ENCODE peak calls at places on chromosomes 1 and 21, in eight cellular contexts. M is prostate gland, K is A549, G is choroid plexus epithelial cell, D is uterus, E is psoas muscle, B is neural crest cell, U is heart right ventricle. C is an unnamed sample.

GRCh38 chr21:23541571-23541970 is 2065.7 kb downstream of the MRPL39 start:
- DNase-seq in M (no peak), K (no peak), G (no peak), D (no peak), E (no peak), B (no peak), U (no peak), C (no peak)

GRCh38 chr1:6157132-6157527 is 23.0 kb downstream of the CHD5 start:
- DNase-seq in M (no peak), K (no peak), G (peak), D (no peak), E (no peak), B (no peak), U (no peak), C (no peak)

GRCh38 chr1:96048572-96048971 is 673.0 kb upstream of the PTBP2 start:
- DNase-seq in M (no peak), K (no peak), G (no peak), D (no peak), E (no peak), B (no peak), U (no peak), C (no peak)

GRCh38 chr1:111769517-111770146 is 13.9 kb downstream of the DDX20 start:
- DNase-seq in M (peak), K (peak), G (peak), D (peak), E (no peak), B (no peak), U (no peak), C (no peak)

GRCh38 chr1:172990598-172991215 is 60.0 kb downstream of the TNFSF18 start:
- DNase-seq in M (no peak), K (no peak), G (peak), D (no peak), E (no peak), B (no peak), U (no peak), C (no peak)

GRCh38 chr1:110687244-110687643 is 12.5 kb upstream of the KCNA3 start:
- DNase-seq in M (no peak), K (no peak), G (peak), D (no peak), E (no peak), B (no peak), U (no peak), C (no peak)

GRCh38 chr1:159170639-159171038 is 776 bp upstream of the CADM3 start:
- DNase-seq in M (no peak), K (no peak), G (no peak), D (no peak), E (no peak), B (no peak), U (no peak), C (no peak)

GRCh38 chr1:240766831-240767230 is 154.9 kb upstream of the GREM2 start:
- DNase-seq in M (no peak), K (no peak), G (peak), D (no peak), E (no peak), B (no peak), U (no peak), C (no peak)

GRCh38 chr21:38223893-38224540 is 32.8 kb upstream of the KCNJ15 start:
- DNase-seq in M (no peak), K (peak), G (peak), D (no peak), E (no peak), B (no peak), U (no peak), C (no peak)

GRCh38 chr1:46961066-46961758 is 19.9 kb upstream of the CYP4A11 start:
- DNase-seq in M (no peak), K (no peak), G (no peak), D (no peak), E (no peak), B (no peak), U (no peak), C (no peak)

GRCh38 chr1:61265665-61266064 is 183.3 kb downstream of the NFIA start:
- DNase-seq in M (no peak), K (no peak), G (no peak), D (no peak), E (no peak), B (no peak), U (no peak), C (no peak)

GRCh38 chr1:15684042-15684461 is at the start of gene PLEKHM2:
- DNase-seq in M (no peak), K (no peak), G (peak), D (peak), E (peak), B (peak), U (peak), C (no peak)

GRCh38 chr1:89918794-89919155 is 76.1 kb upstream of the ZNF326 start:
- DNase-seq in M (no peak), K (no peak), G (no peak), D (no peak), E (no peak), B (no peak), U (no peak), C (no peak)

GRCh38 chr1:58786927-58787245 is 3.0 kb upstream of the JUN start:
- DNase-seq in M (no peak), K (no peak), G (no peak), D (no peak), E (no peak), B (no peak), U (no peak), C (no peak)

GRCh38 chr1:58788259-58788658 is 4.4 kb upstream of the JUN start:
- DNase-seq in M (no peak), K (no peak), G (no peak), D (no peak), E (no peak), B (no peak), U (no peak), C (no peak)

GRCh38 chr1:58784758-58785423 is 1.0 kb upstream of the JUN start:
- DNase-seq in M (peak), K (peak), G (peak), D (peak), E (peak), B (peak), U (peak), C (peak)

GRCh38 chr1:58785424-58786058 is 1.7 kb upstream of the JUN start:
- DNase-seq in M (peak), K (no peak), G (peak), D (peak), E (peak), B (peak), U (no peak), C (peak)

GRCh38 chr1:58786184-58786926 is 2.5 kb upstream of the JUN start:
- DNase-seq in M (no peak), K (no peak), G (peak), D (no peak), E (no peak), B (no peak), U (no peak), C (no peak)
- TF ChIP-seq CTCF in M (no peak), K (no peak), G (no peak), D (no peak), E (no peak), B (no peak), U (no peak), C (no peak)

GRCh38 chr1:28602536-28603439 is 10.7 kb downstream of the RAB42 start:
- DNase-seq in M (peak), K (peak), G (peak), D (peak), E (no peak), B (peak), U (no peak), C (peak)

GRCh38 chr1:28606771-28607170 is 14.7 kb downstream of the RAB42 start:
- DNase-seq in M (no peak), K (no peak), G (no peak), D (no peak), E (no peak), B (no peak), U (no peak), C (no peak)

GRCh38 chr1:28601696-28602095 is 9.6 kb downstream of the RAB42 start:
- DNase-seq in M (no peak), K (no peak), G (peak), D (no peak), E (no peak), B (no peak), U (no peak), C (no peak)

GRCh38 chr1:28604411-28604810 is 12.3 kb downstream of the RAB42 start:
- DNase-seq in M (no peak), K (no peak), G (no peak), D (no peak), E (no peak), B (no peak), U (no peak), C (no peak)

DNA sequence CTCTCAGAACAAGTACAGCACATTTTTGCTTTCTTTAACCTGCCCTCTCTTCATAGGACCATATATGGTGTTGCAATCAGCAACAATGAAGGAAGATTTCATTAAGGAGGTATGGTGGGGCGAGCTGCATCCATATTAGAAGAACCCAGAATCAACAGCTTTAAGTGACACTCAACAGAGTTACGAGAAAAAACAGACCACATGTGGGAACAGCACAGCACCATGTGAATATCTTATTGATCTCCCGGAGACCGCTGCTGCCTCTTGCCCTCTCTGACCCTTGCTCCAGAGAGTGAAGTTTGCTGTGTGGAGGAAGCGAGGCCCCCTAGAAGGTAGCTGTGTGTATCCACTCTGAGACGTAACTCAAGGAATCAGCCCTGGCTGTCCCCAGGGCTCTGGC is 12.9 kb downstream of the RAB42 start:
- DNase-seq in M (no peak), K (no peak), G (no peak), D (no peak), E (no peak), B (no peak), U (no peak), C (no peak)
- TF ChIP-seq CTCF in M (no peak), K (no peak), G (no peak), D (no peak), E (no peak), B (no peak), U (no peak), C (no peak)

GRCh38 chr1:231032963-231033362 is 7.1 kb downstream of the FAM89A start:
- DNase-seq in M (no peak), K (no peak), G (peak), D (no peak), E (no peak), B (no peak), U (no peak), C (no peak)
- TF ChIP-seq CTCF in M (no peak), K (no peak), G (no peak), D (no peak), E (no peak), B (no peak), U (no peak), C (no peak)

GRCh38 chr1:32014199-32014936 is 700 bp downstream of the KHDRBS1 start:
- DNase-seq in M (peak), K (peak), G (peak), D (peak), E (peak), B (peak), U (peak), C (peak)
- TF ChIP-seq CTCF in M (no peak), K (no peak), G (no peak), D (no peak), E (no peak), B (no peak), U (peak), C (peak)

GRCh38 chr21:33230518-33231324 is 983 bp downstream of the IFNAR2 start:
- DNase-seq in M (peak), K (peak), G (peak), D (peak), E (peak), B (peak), U (peak), C (peak)
- TF ChIP-seq CTCF in M (peak), K (no peak), G (no peak), D (no peak), E (peak), B (peak), U (peak), C (peak)

GRCh38 chr1:109075531-109076490 is at the start of gene TAF13:
- DNase-seq in M (peak), K (peak), G (peak), D (peak), E (peak), B (peak), U (peak), C (peak)
- TF ChIP-seq CTCF in M (peak), K (no peak), G (peak), D (peak), E (peak), B (peak), U (peak), C (no peak)

DNA sequence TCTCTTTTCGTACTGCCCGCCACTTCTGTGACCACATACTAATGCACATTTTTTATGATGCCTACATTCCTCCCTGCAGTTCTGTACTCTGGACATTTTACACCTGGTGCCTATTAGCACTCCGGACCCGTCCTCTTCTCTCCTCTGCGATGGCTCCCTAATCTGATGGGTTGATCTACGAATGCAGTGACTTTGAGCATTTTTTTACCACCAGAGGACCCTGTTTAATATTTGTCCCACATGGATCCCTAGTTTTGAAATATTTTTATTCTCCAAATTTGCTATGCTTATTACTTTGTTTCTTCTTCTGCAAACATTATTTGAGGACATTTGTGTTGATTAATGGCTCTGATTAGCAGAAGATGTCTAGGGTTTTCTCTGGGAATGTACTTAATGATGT is 5.2 kb downstream of the PPFIA4 start:
- DNase-seq in M (no peak), K (no peak), G (no peak), D (no peak), E (no peak), B (no peak), U (no peak), C (no peak)
- TF ChIP-seq CTCF in M (no peak), K (no peak), G (no peak), D (no peak), E (peak), B (peak), U (peak), C (no peak)

GRCh38 chr1:54600947-54601725 is 22.2 kb downstream of the FAM151A start:
- DNase-seq in M (no peak), K (no peak), G (no peak), D (no peak), E (no peak), B (no peak), U (no peak), C (no peak)
- TF ChIP-seq CTCF in M (no peak), K (no peak), G (no peak), D (no peak), E (no peak), B (no peak), U (no peak), C (no peak)

GRCh38 chr1:234264832-234265231 is 108.4 kb upstream of the COA6 start:
- DNase-seq in M (no peak), K (no peak), G (no peak), D (no peak), E (no peak), B (no peak), U (no peak), C (no peak)

GRCh38 chr1:234260578-234260977 is 112.7 kb upstream of the COA6 start:
- DNase-seq in M (no peak), K (no peak), G (no peak), D (no peak), E (no peak), B (no peak), U (no peak), C (no peak)

GRCh38 chr1:234262754-234263105 is 110.5 kb upstream of the COA6 start:
- DNase-seq in M (peak), K (no peak), G (peak), D (no peak), E (no peak), B (no peak), U (no peak), C (no peak)

GRCh38 chr1:234261545-234261944 is 111.7 kb upstream of the COA6 start:
- DNase-seq in M (no peak), K (no peak), G (no peak), D (no peak), E (no peak), B (no peak), U (no peak), C (no peak)

GRCh38 chr1:234262007-234262753 is 111.1 kb upstream of the COA6 start:
- DNase-seq in M (no peak), K (no peak), G (no peak), D (no peak), E (no peak), B (no peak), U (no peak), C (no peak)
- TF ChIP-seq CTCF in M (no peak), K (no peak), G (no peak), D (no peak), E (no peak), B (no peak), U (no peak), C (no peak)

DNA sequence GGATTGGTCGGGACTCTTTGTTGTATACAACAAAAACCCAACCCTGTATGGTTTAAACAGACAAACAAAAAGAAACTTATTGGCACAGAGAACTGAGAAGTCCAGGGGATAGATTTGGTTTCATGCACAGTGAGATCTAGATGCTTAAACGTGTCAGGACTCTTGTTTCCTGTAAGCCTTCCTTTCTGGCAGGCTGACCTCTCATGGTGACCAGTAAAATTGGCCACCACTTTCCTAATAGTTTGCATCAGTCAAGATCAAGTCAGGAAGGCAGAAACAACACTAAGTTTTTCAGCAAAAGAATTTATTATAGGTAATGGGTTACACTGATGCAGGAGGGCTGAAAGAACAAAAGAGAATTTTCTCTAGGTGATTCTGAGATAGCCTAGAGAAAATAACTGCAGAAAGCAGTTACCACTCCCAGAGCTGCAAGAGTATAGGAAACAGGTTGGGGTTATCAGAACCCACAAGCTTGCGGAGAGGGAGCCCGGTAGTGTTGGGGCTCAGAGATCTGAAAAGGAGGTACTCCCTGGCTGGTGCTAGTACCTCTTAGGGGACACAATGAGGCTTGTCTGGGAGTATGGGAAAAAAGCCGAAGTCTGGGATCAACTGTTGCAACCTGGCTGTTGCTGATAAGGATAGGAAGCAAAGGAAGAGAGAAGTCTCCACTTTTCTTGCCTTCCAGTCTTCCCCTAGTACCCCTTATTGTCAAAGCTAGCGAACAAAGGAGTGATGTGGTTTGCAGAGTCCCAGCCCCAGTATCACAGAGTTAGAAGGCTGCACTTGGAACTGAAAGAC is 21.4 kb downstream of the CITED4 start:
- DNase-seq in M (no peak), K (no peak), G (no peak), D (no peak), E (no peak), B (no peak), U (no peak), C (no peak)
- TF ChIP-seq CTCF in M (no peak), K (no peak), G (no peak), D (no peak), E (no peak), B (no peak), U (peak), C (no peak)

C was measured in progenitor cell of endocrine pancreas.